ENCODE peak calls at places on chromosome 15, in four cellular contexts. L is dorsolateral prefrontal cortex, H is transverse colon, U is NCI-H774. N is an unnamed sample.

GRCh38 chr15:66097151-66098018 is 156.2 kb downstream of the MEGF11 start:
- DNase-seq in L (peak; percentile 84), H (no peak), U (no peak), N (no peak)

GRCh38 chr15:69958494-69959134 is 139.1 kb downstream of the TLE3 start:
- DNase-seq in L (no peak), H (no peak), U (no peak), N (no peak)

GRCh38 chr15:55789066-55789660 is 46.2 kb upstream of the PRTG start:
- DNase-seq in L (no peak), H (peak; percentile 24), U (no peak), N (no peak)

GRCh38 chr15:65100427-65100826 is 14.6 kb downstream of the UBAP1L start:
- DNase-seq in L (no peak), H (peak; percentile 58), U (no peak), N (no peak)

GRCh38 chr15:72474466-72474911 is 359 bp downstream of the ARIH1 start:
- DNase-seq in L (no peak), H (no peak), U (no peak), N (no peak)

GRCh38 chr15:101447561-101448071 is 41.9 kb downstream of the PCSK6 start:
- DNase-seq in L (no peak), H (no peak), U (no peak), N (no peak)

GRCh38 chr15:62066663-62067447 is at the start of gene C2CD4A:
- DNase-seq in L (peak; percentile 61), H (peak; percentile 83), U (peak; percentile 81), N (peak; percentile 82)

GRCh38 chr15:42166225-42166940 is 9.9 kb upstream of the PLA2G4F start:
- DNase-seq in L (no peak), H (no peak), U (no peak), N (no peak)

GRCh38 chr15:81865850-81866537 is 179.8 kb downstream of the MEX3B start:
- DNase-seq in L (no peak), H (no peak), U (no peak), N (peak; percentile 11)

GRCh38 chr15:67865766-67866165 is 25.9 kb upstream of the RNU6-1 start:
- DNase-seq in L (no peak), H (no peak), U (no peak), N (no peak)

GRCh38 chr15:52103217-52104207 is 9.1 kb downstream of the BCL2L10 start:
- DNase-seq in L (peak; percentile 59), H (peak; percentile 47), U (no peak), N (peak; percentile 39)

GRCh38 chr15:91853501-91853967 is at the start of gene SLCO3A1:
- DNase-seq in L (peak; percentile 55), H (peak; percentile 79), U (peak; percentile 65), N (peak; percentile 78)

GRCh38 chr15:85639752-85640381 is 154.9 kb downstream of the KLHL25 start:
- DNase-seq in L (no peak), H (no peak), U (no peak), N (no peak)

GRCh38 chr15:26050979-26051378 is 187.9 kb upstream of the ATP10A start:
- DNase-seq in L (no peak), H (no peak), U (no peak), N (no peak)

GRCh38 chr15:45112592-45113379 is 1.2 kb downstream of the DUOX2 start:
- DNase-seq in L (peak; percentile 19), H (no peak), U (no peak), N (no peak)

GRCh38 chr15:58738051-58738707 is 11.3 kb downstream of the ADAM10 start:
- DNase-seq in L (no peak), H (no peak), U (no peak), N (no peak)

GRCh38 chr15:95559875-95560394 is 770.6 kb upstream of the NR2F2 start:
- DNase-seq in L (no peak), H (no peak), U (no peak), N (no peak)

GRCh38 chr15:88256261-88257230 is at the start of gene NTRK3:
- DNase-seq in L (no peak), H (no peak), U (no peak), N (no peak)

GRCh38 chr15:52080031-52080430 is 32.5 kb downstream of the BCL2L10 start:
- DNase-seq in L (no peak), H (no peak), U (no peak), N (no peak)

GRCh38 chr15:41258706-41259471 is 27.8 kb downstream of the CHP1 start:
- DNase-seq in L (no peak), H (peak; percentile 43), U (no peak), N (no peak)

GRCh38 chr15:94252223-94252766 is 20.9 kb downstream of the MCTP2 start:
- DNase-seq in L (no peak), H (no peak), U (no peak), N (no peak)

GRCh38 chr15:52100807-52101206 is 11.8 kb downstream of the BCL2L10 start:
- DNase-seq in L (no peak), H (peak; percentile 78), U (no peak), N (peak; percentile 56)

GRCh38 chr15:38211249-38211648 is 41.4 kb upstream of the SPRED1 start:
- DNase-seq in L (no peak), H (no peak), U (no peak), N (no peak)

GRCh38 chr15:34708422-34708821 is 46.4 kb downstream of the GJD2 start:
- DNase-seq in L (no peak), H (no peak), U (peak; percentile 17), N (no peak)

GRCh38 chr15:70406624-70407390 is 309.1 kb upstream of the TLE3 start:
- DNase-seq in L (no peak), H (no peak), U (no peak), N (no peak)

GRCh38 chr15:48176097-48176496 is 2.0 kb downstream of the MYEF2 start:
- DNase-seq in L (no peak), H (no peak), U (no peak), N (no peak)

GRCh38 chr15:67070150-67070549 is 4.7 kb downstream of the SMAD3 start:
- DNase-seq in L (no peak), H (no peak), U (no peak), N (no peak)

GRCh38 chr15:76674883-76675282 is 230.3 kb downstream of the SCAPER start:
- DNase-seq in L (no peak), H (no peak), U (no peak), N (no peak)

GRCh38 chr15:36401586-36401966 is 177.8 kb upstream of the CDIN1 start:
- DNase-seq in L (no peak), H (no peak), U (no peak), N (no peak)

GRCh38 chr15:64850778-64851502 is 9.2 kb downstream of the PLEKHO2 start:
- DNase-seq in L (no peak), H (no peak), U (no peak), N (no peak)

GRCh38 chr15:92797168-92798052 is 102.7 kb upstream of the CHD2 start:
- DNase-seq in L (no peak), H (no peak), U (peak; percentile 69), N (no peak)

GRCh38 chr15:97502038-97502437 is 458.5 kb upstream of the ARRDC4 start:
- DNase-seq in L (no peak), H (no peak), U (no peak), N (no peak)

GRCh38 chr15:99213187-99213811 is 36.1 kb downstream of the TTC23 start:
- DNase-seq in L (peak; percentile 88), H (peak; percentile 80), U (peak; percentile 35), N (peak; percentile 71)

GRCh38 chr15:47206358-47206978 is 510.8 kb upstream of the SEMA6D start:
- DNase-seq in L (no peak), H (no peak), U (no peak), N (no peak)

GRCh38 chr15:90362936-90363212 is 10.8 kb downstream of the ZNF774 start:
- DNase-seq in L (no peak), H (no peak), U (no peak), N (no peak)

GRCh38 chr15:72195101-72195511 is 2.5 kb downstream of the GRAMD2A start:
- DNase-seq in L (no peak), H (no peak), U (no peak), N (peak; percentile 53)

N was measured in lung.